ENCODE peak calls at places on chromosomes 13 and 19, in ten cellular contexts. One of them, this sample, is unnamed.

GRCh38 chr13:30142502-30143211 is 164.7 kb downstream of the KATNAL1 start:
- DNase-seq in Panc1: no peak
- DNase-seq in breast epithelium: peak
- DNase-seq in testis: peak
- DNase-seq in PC-9: peak
- DNase-seq in ovary: peak
- DNase-seq in endodermal cell: peak
- DNase-seq in tibial artery: no peak
- DNase-seq in mammary epithelial cell: peak
- DNase-seq in AG04450: peak
- DNase-seq in this sample: no peak

GRCh38 chr13:107254392-107254791 is 686.5 kb upstream of the ARGLU1 start:
- DNase-seq in Panc1: no peak
- DNase-seq in breast epithelium: no peak
- DNase-seq in testis: no peak
- DNase-seq in PC-9: no peak
- DNase-seq in ovary: no peak
- DNase-seq in endodermal cell: no peak
- DNase-seq in tibial artery: no peak
- DNase-seq in mammary epithelial cell: no peak
- DNase-seq in AG04450: no peak
- DNase-seq in this sample: no peak

GRCh38 chr19:947707-948533 is 22.1 kb downstream of the ARID3A start:
- DNase-seq in Panc1: no peak
- DNase-seq in breast epithelium: no peak
- DNase-seq in testis: peak
- DNase-seq in PC-9: no peak
- DNase-seq in ovary: peak
- DNase-seq in endodermal cell: no peak
- DNase-seq in tibial artery: peak
- DNase-seq in mammary epithelial cell: no peak
- DNase-seq in AG04450: no peak
- DNase-seq in this sample: no peak

GRCh38 chr13:44710576-44710975 is 134.4 kb upstream of the TSC22D1 start:
- DNase-seq in Panc1: no peak
- DNase-seq in breast epithelium: no peak
- DNase-seq in testis: no peak
- DNase-seq in PC-9: peak
- DNase-seq in ovary: no peak
- DNase-seq in endodermal cell: no peak
- DNase-seq in tibial artery: no peak
- DNase-seq in mammary epithelial cell: peak
- DNase-seq in AG04450: peak
- DNase-seq in this sample: peak

GRCh38 chr19:33344210-33344609 is 29.3 kb upstream of the CEBPG start:
- DNase-seq in Panc1: no peak
- DNase-seq in breast epithelium: no peak
- DNase-seq in testis: peak
- DNase-seq in PC-9: no peak
- DNase-seq in ovary: no peak
- DNase-seq in endodermal cell: no peak
- DNase-seq in tibial artery: no peak
- DNase-seq in mammary epithelial cell: no peak
- DNase-seq in AG04450: no peak
- DNase-seq in this sample: no peak

GRCh38 chr13:46845146-46845545 is 48.2 kb upstream of the ESD start:
- DNase-seq in Panc1: no peak
- DNase-seq in breast epithelium: no peak
- DNase-seq in testis: no peak
- DNase-seq in PC-9: no peak
- DNase-seq in ovary: no peak
- DNase-seq in endodermal cell: no peak
- DNase-seq in tibial artery: no peak
- DNase-seq in mammary epithelial cell: no peak
- DNase-seq in AG04450: no peak
- DNase-seq in this sample: no peak

GRCh38 chr13:31195616-31196015 is 4.2 kb upstream of the B3GLCT start:
- DNase-seq in Panc1: no peak
- DNase-seq in breast epithelium: no peak
- DNase-seq in testis: no peak
- DNase-seq in PC-9: no peak
- DNase-seq in ovary: no peak
- DNase-seq in endodermal cell: no peak
- DNase-seq in tibial artery: no peak
- DNase-seq in mammary epithelial cell: peak
- DNase-seq in AG04450: no peak
- DNase-seq in this sample: no peak

GRCh38 chr19:11594084-11594483 is 3.2 kb upstream of the ZNF627 start:
- DNase-seq in Panc1: no peak
- DNase-seq in breast epithelium: no peak
- DNase-seq in testis: no peak
- DNase-seq in PC-9: no peak
- DNase-seq in ovary: no peak
- DNase-seq in endodermal cell: no peak
- DNase-seq in tibial artery: no peak
- DNase-seq in mammary epithelial cell: no peak
- DNase-seq in AG04450: no peak
- DNase-seq in this sample: no peak

GRCh38 chr13:112453874-112454647 is 77.9 kb downstream of the SPACA7 start:
- DNase-seq in Panc1: no peak
- DNase-seq in breast epithelium: no peak
- DNase-seq in testis: no peak
- DNase-seq in PC-9: no peak
- DNase-seq in ovary: no peak
- DNase-seq in endodermal cell: peak
- DNase-seq in tibial artery: peak
- DNase-seq in mammary epithelial cell: no peak
- DNase-seq in AG04450: no peak
- DNase-seq in this sample: no peak

GRCh38 chr13:98299243-98299953 is 122.3 kb upstream of the RNF113B start:
- DNase-seq in Panc1: no peak
- DNase-seq in breast epithelium: no peak
- DNase-seq in testis: no peak
- DNase-seq in PC-9: no peak
- DNase-seq in ovary: no peak
- DNase-seq in endodermal cell: no peak
- DNase-seq in tibial artery: no peak
- DNase-seq in mammary epithelial cell: no peak
- DNase-seq in AG04450: no peak
- DNase-seq in this sample: peak

GRCh38 chr13:35472308-35473008 is 4.0 kb downstream of the MAB21L1 start:
- DNase-seq in Panc1: no peak
- DNase-seq in breast epithelium: no peak
- DNase-seq in testis: no peak
- DNase-seq in PC-9: no peak
- DNase-seq in ovary: no peak
- DNase-seq in endodermal cell: peak
- DNase-seq in tibial artery: no peak
- DNase-seq in mammary epithelial cell: no peak
- DNase-seq in AG04450: no peak
- DNase-seq in this sample: no peak

GRCh38 chr19:38913958-38914357 is 2.0 kb upstream of the CCER2 start:
- DNase-seq in Panc1: no peak
- DNase-seq in breast epithelium: no peak
- DNase-seq in testis: no peak
- DNase-seq in PC-9: no peak
- DNase-seq in ovary: no peak
- DNase-seq in endodermal cell: no peak
- DNase-seq in tibial artery: no peak
- DNase-seq in mammary epithelial cell: no peak
- DNase-seq in AG04450: no peak
- DNase-seq in this sample: no peak

GRCh38 chr19:13417054-13417453 is 89.2 kb downstream of the CACNA1A start:
- DNase-seq in Panc1: no peak
- DNase-seq in breast epithelium: no peak
- DNase-seq in testis: peak
- DNase-seq in PC-9: no peak
- DNase-seq in ovary: no peak
- DNase-seq in endodermal cell: no peak
- DNase-seq in tibial artery: no peak
- DNase-seq in mammary epithelial cell: no peak
- DNase-seq in AG04450: no peak
- DNase-seq in this sample: peak

GRCh38 chr13:95260031-95260525 is 41.2 kb downstream of the ABCC4 start:
- DNase-seq in Panc1: no peak
- DNase-seq in breast epithelium: no peak
- DNase-seq in testis: no peak
- DNase-seq in PC-9: no peak
- DNase-seq in ovary: no peak
- DNase-seq in endodermal cell: no peak
- DNase-seq in tibial artery: no peak
- DNase-seq in mammary epithelial cell: no peak
- DNase-seq in AG04450: no peak
- DNase-seq in this sample: no peak

GRCh38 chr19:56838930-56839664 is 1.4 kb downstream of the PEG3 start:
- DNase-seq in Panc1: no peak
- DNase-seq in breast epithelium: peak
- DNase-seq in testis: peak
- DNase-seq in PC-9: no peak
- DNase-seq in ovary: peak
- DNase-seq in endodermal cell: no peak
- DNase-seq in tibial artery: peak
- DNase-seq in mammary epithelial cell: peak
- DNase-seq in AG04450: no peak
- DNase-seq in this sample: peak

GRCh38 chr19:3062165-3063105 is at the start of gene TLE5:
- DNase-seq in Panc1: no peak
- DNase-seq in breast epithelium: no peak
- DNase-seq in testis: peak
- DNase-seq in PC-9: no peak
- DNase-seq in ovary: peak
- DNase-seq in endodermal cell: peak
- DNase-seq in tibial artery: peak
- DNase-seq in mammary epithelial cell: no peak
- DNase-seq in AG04450: no peak
- DNase-seq in this sample: peak

GRCh38 chr19:46081928-46082727 is 41.3 kb upstream of the IGFL4 start:
- DNase-seq in Panc1: no peak
- DNase-seq in breast epithelium: no peak
- DNase-seq in testis: no peak
- DNase-seq in PC-9: no peak
- DNase-seq in ovary: no peak
- DNase-seq in endodermal cell: peak
- DNase-seq in tibial artery: no peak
- DNase-seq in mammary epithelial cell: peak
- DNase-seq in AG04450: no peak
- DNase-seq in this sample: peak
- TF ChIP-seq CTCF in Panc1: peak
- TF ChIP-seq CTCF in breast epithelium: peak
- TF ChIP-seq CTCF in testis: peak
- TF ChIP-seq CTCF in PC-9: peak
- TF ChIP-seq CTCF in ovary: peak
- TF ChIP-seq CTCF in endodermal cell: peak
- TF ChIP-seq CTCF in tibial artery: peak
- TF ChIP-seq CTCF in mammary epithelial cell: peak
- TF ChIP-seq CTCF in AG04450: peak
- TF ChIP-seq CTCF in this sample: peak

GRCh38 chr13:39602614-39603366 is at the start of gene LHFPL6:
- DNase-seq in Panc1: no peak
- DNase-seq in breast epithelium: peak
- DNase-seq in testis: peak
- DNase-seq in PC-9: peak
- DNase-seq in ovary: peak
- DNase-seq in endodermal cell: peak
- DNase-seq in tibial artery: peak
- DNase-seq in mammary epithelial cell: peak
- DNase-seq in AG04450: peak
- DNase-seq in this sample: peak
- H3K4me3 ChIP-seq in Panc1: peak
- H3K4me3 ChIP-seq in breast epithelium: peak
- H3K4me3 ChIP-seq in testis: peak
- H3K4me3 ChIP-seq in PC-9: peak
- H3K4me3 ChIP-seq in ovary: peak
- H3K4me3 ChIP-seq in endodermal cell: peak
- H3K4me3 ChIP-seq in tibial artery: peak
- H3K4me3 ChIP-seq in mammary epithelial cell: peak
- H3K4me3 ChIP-seq in AG04450: peak
- H3K4me3 ChIP-seq in this sample: peak

DNA sequence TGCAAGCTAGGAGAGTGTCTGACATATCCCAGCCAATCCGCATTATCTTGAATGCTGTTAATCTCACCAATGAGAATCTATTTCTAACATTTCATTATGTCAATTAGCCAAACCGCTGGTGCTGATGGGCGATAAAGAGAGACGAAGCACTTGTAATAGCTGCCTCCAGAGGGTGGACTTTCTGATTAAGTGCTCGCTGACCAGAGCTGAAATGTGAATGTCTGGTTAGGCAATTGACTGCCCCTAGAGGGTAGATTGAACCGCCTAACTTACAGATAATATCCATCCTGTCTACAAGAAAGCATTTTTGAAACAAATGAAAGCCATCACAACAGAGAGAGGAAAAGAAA is 552 bp upstream of the GRWD1 start:
- DNase-seq in Panc1: no peak
- DNase-seq in breast epithelium: no peak
- DNase-seq in testis: peak
- DNase-seq in PC-9: peak
- DNase-seq in ovary: no peak
- DNase-seq in endodermal cell: peak
- DNase-seq in tibial artery: no peak
- DNase-seq in mammary epithelial cell: peak
- DNase-seq in AG04450: peak
- DNase-seq in this sample: peak
- TF ChIP-seq CTCF in Panc1: peak
- TF ChIP-seq CTCF in breast epithelium: peak
- TF ChIP-seq CTCF in testis: peak
- TF ChIP-seq CTCF in PC-9: peak
- TF ChIP-seq CTCF in ovary: peak
- TF ChIP-seq CTCF in endodermal cell: peak
- TF ChIP-seq CTCF in tibial artery: peak
- TF ChIP-seq CTCF in mammary epithelial cell: peak
- TF ChIP-seq CTCF in AG04450: peak
- TF ChIP-seq CTCF in this sample: peak

DNA sequence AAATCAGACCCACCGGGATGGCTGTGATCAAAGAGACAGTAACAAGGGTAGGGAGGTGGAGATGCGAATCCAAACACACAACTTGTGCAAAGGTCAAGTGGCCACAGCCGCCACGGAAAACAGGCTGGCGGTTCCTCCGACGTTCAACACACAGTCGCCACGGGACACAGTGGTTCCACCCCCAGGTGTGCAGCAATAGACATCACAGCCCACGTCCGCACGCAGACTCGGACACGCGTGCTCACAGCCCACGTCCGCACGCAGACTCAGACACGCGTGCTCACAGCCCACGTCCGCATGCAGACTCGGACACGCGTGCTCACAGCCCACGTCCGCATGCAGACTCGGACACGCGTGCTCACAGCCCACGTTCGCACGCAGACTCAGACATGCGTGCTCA is 70.1 kb downstream of the RASA3 start:
- DNase-seq in Panc1: no peak
- DNase-seq in breast epithelium: no peak
- DNase-seq in testis: no peak
- DNase-seq in PC-9: no peak
- DNase-seq in ovary: no peak
- DNase-seq in endodermal cell: no peak
- DNase-seq in tibial artery: no peak
- DNase-seq in mammary epithelial cell: no peak
- DNase-seq in AG04450: no peak
- DNase-seq in this sample: no peak
- H3K4me3 ChIP-seq in Panc1: no peak
- H3K4me3 ChIP-seq in breast epithelium: no peak
- H3K4me3 ChIP-seq in testis: no peak
- H3K4me3 ChIP-seq in PC-9: no peak
- H3K4me3 ChIP-seq in ovary: no peak
- H3K4me3 ChIP-seq in endodermal cell: no peak
- H3K4me3 ChIP-seq in tibial artery: no peak
- H3K4me3 ChIP-seq in mammary epithelial cell: no peak
- H3K4me3 ChIP-seq in AG04450: no peak
- H3K4me3 ChIP-seq in this sample: no peak